ENCODE peak calls at places on chromosomes 13 and 19, in six cellular contexts. One of them, this sample, is unnamed.

GRCh38 chr13:94999871-95000270 is 287.5 kb upstream of the SOX21 start:
- DNase-seq in sigmoid colon: no peak
- DNase-seq in tibial nerve: no peak
- DNase-seq in stomach: no peak
- DNase-seq in A549: no peak
- DNase-seq in GM12878: no peak
- DNase-seq in this sample: no peak

GRCh38 chr19:1864480-1865171 is 1.2 kb upstream of the KLF16 start:
- DNase-seq in sigmoid colon: peak; percentile 84
- DNase-seq in tibial nerve: no peak
- DNase-seq in stomach: peak; percentile 73
- DNase-seq in A549: no peak
- DNase-seq in GM12878: no peak
- DNase-seq in this sample: peak; percentile 70

GRCh38 chr13:49020328-49020727 is 44.6 kb downstream of the FNDC3A start:
- DNase-seq in sigmoid colon: no peak
- DNase-seq in tibial nerve: no peak
- DNase-seq in stomach: no peak
- DNase-seq in A549: no peak
- DNase-seq in GM12878: no peak
- DNase-seq in this sample: no peak

GRCh38 chr19:11092181-11092538 is 2.9 kb downstream of the LDLR start:
- DNase-seq in sigmoid colon: no peak
- DNase-seq in tibial nerve: no peak
- DNase-seq in stomach: no peak
- DNase-seq in A549: peak; percentile 43
- DNase-seq in GM12878: no peak
- DNase-seq in this sample: no peak

GRCh38 chr13:32427852-32428580 is at the start of gene N4BP2L1:
- DNase-seq in sigmoid colon: peak; percentile 87
- DNase-seq in tibial nerve: peak; percentile 80
- DNase-seq in stomach: peak; percentile 71
- DNase-seq in A549: peak; percentile 13
- DNase-seq in GM12878: peak; percentile 87
- DNase-seq in this sample: peak; percentile 88

GRCh38 chr13:97944396-97945029 is 9.0 kb upstream of the IPO5 start:
- DNase-seq in sigmoid colon: no peak
- DNase-seq in tibial nerve: no peak
- DNase-seq in stomach: no peak
- DNase-seq in A549: no peak
- DNase-seq in GM12878: no peak
- DNase-seq in this sample: no peak

GRCh38 chr13:110507678-110508381 is 53.7 kb downstream of the RAB20 start:
- DNase-seq in sigmoid colon: no peak
- DNase-seq in tibial nerve: no peak
- DNase-seq in stomach: peak; percentile 91
- DNase-seq in A549: peak; percentile 16
- DNase-seq in GM12878: no peak
- DNase-seq in this sample: no peak

GRCh38 chr19:3725640-3726310 is 17.6 kb downstream of the TJP3 start:
- DNase-seq in sigmoid colon: no peak
- DNase-seq in tibial nerve: no peak
- DNase-seq in stomach: peak; percentile 95
- DNase-seq in A549: no peak
- DNase-seq in GM12878: no peak
- DNase-seq in this sample: no peak

GRCh38 chr19:6396305-6396704 is 3.3 kb upstream of the GTF2F1 start:
- DNase-seq in sigmoid colon: no peak
- DNase-seq in tibial nerve: no peak
- DNase-seq in stomach: no peak
- DNase-seq in A549: no peak
- DNase-seq in GM12878: no peak
- DNase-seq in this sample: no peak

GRCh38 chr13:109383683-109384082 is 402.7 kb downstream of the IRS2 start:
- DNase-seq in sigmoid colon: no peak
- DNase-seq in tibial nerve: no peak
- DNase-seq in stomach: no peak
- DNase-seq in A549: no peak
- DNase-seq in GM12878: no peak
- DNase-seq in this sample: no peak

GRCh38 chr13:19860884-19861655 is 2.4 kb downstream of the ZMYM5 start:
- DNase-seq in sigmoid colon: no peak
- DNase-seq in tibial nerve: no peak
- DNase-seq in stomach: no peak
- DNase-seq in A549: no peak
- DNase-seq in GM12878: no peak
- DNase-seq in this sample: no peak

GRCh38 chr19:8342684-8343482 is at the start of gene KANK3:
- DNase-seq in sigmoid colon: peak; percentile 95
- DNase-seq in tibial nerve: peak; percentile 85
- DNase-seq in stomach: peak; percentile 98
- DNase-seq in A549: peak; percentile 94
- DNase-seq in GM12878: peak; percentile 55
- DNase-seq in this sample: peak; percentile 70

GRCh38 chr13:100124265-100124664 is 35.4 kb downstream of the PCCA start:
- DNase-seq in sigmoid colon: no peak
- DNase-seq in tibial nerve: no peak
- DNase-seq in stomach: no peak
- DNase-seq in A549: no peak
- DNase-seq in GM12878: no peak
- DNase-seq in this sample: no peak

GRCh38 chr19:6916952-6917351 is 29.6 kb downstream of the ADGRE1 start:
- DNase-seq in sigmoid colon: no peak
- DNase-seq in tibial nerve: no peak
- DNase-seq in stomach: no peak
- DNase-seq in A549: no peak
- DNase-seq in GM12878: no peak
- DNase-seq in this sample: no peak

GRCh38 chr13:46683879-46684278 is 113.1 kb downstream of the ESD start:
- DNase-seq in sigmoid colon: no peak
- DNase-seq in tibial nerve: no peak
- DNase-seq in stomach: no peak
- DNase-seq in A549: no peak
- DNase-seq in GM12878: no peak
- DNase-seq in this sample: no peak

GRCh38 chr13:59834801-59835200 is 328.9 kb downstream of the DIAPH3 start:
- DNase-seq in sigmoid colon: no peak
- DNase-seq in tibial nerve: no peak
- DNase-seq in stomach: no peak
- DNase-seq in A549: no peak
- DNase-seq in GM12878: no peak
- DNase-seq in this sample: no peak

GRCh38 chr19:17001603-17002183 is 24.9 kb downstream of the CPAMD8 start:
- DNase-seq in sigmoid colon: no peak
- DNase-seq in tibial nerve: no peak
- DNase-seq in stomach: no peak
- DNase-seq in A549: no peak
- DNase-seq in GM12878: no peak
- DNase-seq in this sample: no peak

GRCh38 chr13:20336761-20337160 is 104.6 kb upstream of the GJB6 start:
- DNase-seq in sigmoid colon: no peak
- DNase-seq in tibial nerve: no peak
- DNase-seq in stomach: no peak
- DNase-seq in A549: no peak
- DNase-seq in GM12878: no peak
- DNase-seq in this sample: no peak

GRCh38 chr13:109785892-109786450 is 412 bp downstream of the IRS2 start:
- DNase-seq in sigmoid colon: no peak
- DNase-seq in tibial nerve: no peak
- DNase-seq in stomach: no peak
- DNase-seq in A549: no peak
- DNase-seq in GM12878: no peak
- DNase-seq in this sample: no peak

GRCh38 chr19:15443325-15443724 is 6.4 kb downstream of the WIZ start:
- DNase-seq in sigmoid colon: no peak
- DNase-seq in tibial nerve: no peak
- DNase-seq in stomach: no peak
- DNase-seq in A549: no peak
- DNase-seq in GM12878: no peak
- DNase-seq in this sample: no peak

GRCh38 chr19:41708481-41708880 is at the start of gene CEACAM5:
- DNase-seq in sigmoid colon: no peak
- DNase-seq in tibial nerve: no peak
- DNase-seq in stomach: no peak
- DNase-seq in A549: no peak
- DNase-seq in GM12878: no peak
- DNase-seq in this sample: no peak

GRCh38 chr19:57759096-57759495 is 10.4 kb upstream of the ZNF586 start:
- DNase-seq in sigmoid colon: no peak
- DNase-seq in tibial nerve: no peak
- DNase-seq in stomach: no peak
- DNase-seq in A549: no peak
- DNase-seq in GM12878: no peak
- DNase-seq in this sample: no peak

GRCh38 chr19:57754091-57754673 is 7.6 kb downstream of the ZNF776 start:
- DNase-seq in sigmoid colon: no peak
- DNase-seq in tibial nerve: no peak
- DNase-seq in stomach: no peak
- DNase-seq in A549: no peak
- DNase-seq in GM12878: no peak
- DNase-seq in this sample: no peak

GRCh38 chr19:57757941-57758340 is 11.3 kb downstream of the ZNF776 start:
- DNase-seq in sigmoid colon: no peak
- DNase-seq in tibial nerve: no peak
- DNase-seq in stomach: no peak
- DNase-seq in A549: no peak
- DNase-seq in GM12878: no peak
- DNase-seq in this sample: no peak

DNA sequence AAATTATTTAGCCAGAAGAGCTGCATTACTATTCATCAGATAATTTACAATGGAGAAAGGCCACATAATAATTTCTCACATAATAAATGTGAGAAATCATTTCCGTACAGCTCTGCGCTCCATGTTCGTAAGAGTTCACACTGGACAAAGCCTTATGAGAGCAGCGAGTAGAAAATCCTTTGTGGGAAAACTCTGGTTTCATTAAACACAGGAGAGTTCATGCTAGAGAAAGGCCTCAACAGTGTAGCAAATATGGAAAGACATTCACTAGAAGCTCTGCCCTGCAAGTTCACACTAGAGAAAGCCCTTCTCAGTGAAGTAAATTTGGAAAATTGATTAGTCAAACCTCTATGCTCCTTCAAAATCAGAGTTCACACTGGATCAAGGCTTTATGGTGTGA is 8.4 kb downstream of the ZNF776 start:
- DNase-seq in sigmoid colon: no peak
- DNase-seq in tibial nerve: no peak
- DNase-seq in stomach: no peak
- DNase-seq in A549: no peak
- DNase-seq in GM12878: no peak
- DNase-seq in this sample: no peak
- H3K9me3 ChIP-seq in sigmoid colon: peaks cover 20% of the 10 kb centered on the region
- H3K9me3 ChIP-seq in tibial nerve: peaks cover 78% of the 10 kb centered on the region
- H3K9me3 ChIP-seq in stomach: peaks cover 100% of the 10 kb centered on the region
- H3K9me3 ChIP-seq in A549: peaks cover 100% of the 10 kb centered on the region
- H3K9me3 ChIP-seq in GM12878: peaks cover 48% of the 10 kb centered on the region
- H3K9me3 ChIP-seq in this sample: peaks cover 26% of the 10 kb centered on the region

GRCh38 chr19:19098084-19098702 is 34.4 kb downstream of the SLC25A42 start:
- DNase-seq in sigmoid colon: no peak
- DNase-seq in tibial nerve: no peak
- DNase-seq in stomach: no peak
- DNase-seq in A549: no peak
- DNase-seq in GM12878: no peak
- DNase-seq in this sample: no peak

GRCh38 chr19:19101540-19101939 is 36.7 kb downstream of the TMEM161A start:
- DNase-seq in sigmoid colon: no peak
- DNase-seq in tibial nerve: no peak
- DNase-seq in stomach: no peak
- DNase-seq in A549: no peak
- DNase-seq in GM12878: no peak
- DNase-seq in this sample: no peak

GRCh38 chr19:19095691-19096090 is 31.9 kb downstream of the SLC25A42 start:
- DNase-seq in sigmoid colon: no peak
- DNase-seq in tibial nerve: no peak
- DNase-seq in stomach: no peak
- DNase-seq in A549: no peak
- DNase-seq in GM12878: no peak
- DNase-seq in this sample: no peak

GRCh38 chr19:19096641-19097627 is 33.1 kb downstream of the SLC25A42 start:
- DNase-seq in sigmoid colon: no peak
- DNase-seq in tibial nerve: no peak
- DNase-seq in stomach: no peak
- DNase-seq in A549: no peak
- DNase-seq in GM12878: no peak
- DNase-seq in this sample: no peak

DNA sequence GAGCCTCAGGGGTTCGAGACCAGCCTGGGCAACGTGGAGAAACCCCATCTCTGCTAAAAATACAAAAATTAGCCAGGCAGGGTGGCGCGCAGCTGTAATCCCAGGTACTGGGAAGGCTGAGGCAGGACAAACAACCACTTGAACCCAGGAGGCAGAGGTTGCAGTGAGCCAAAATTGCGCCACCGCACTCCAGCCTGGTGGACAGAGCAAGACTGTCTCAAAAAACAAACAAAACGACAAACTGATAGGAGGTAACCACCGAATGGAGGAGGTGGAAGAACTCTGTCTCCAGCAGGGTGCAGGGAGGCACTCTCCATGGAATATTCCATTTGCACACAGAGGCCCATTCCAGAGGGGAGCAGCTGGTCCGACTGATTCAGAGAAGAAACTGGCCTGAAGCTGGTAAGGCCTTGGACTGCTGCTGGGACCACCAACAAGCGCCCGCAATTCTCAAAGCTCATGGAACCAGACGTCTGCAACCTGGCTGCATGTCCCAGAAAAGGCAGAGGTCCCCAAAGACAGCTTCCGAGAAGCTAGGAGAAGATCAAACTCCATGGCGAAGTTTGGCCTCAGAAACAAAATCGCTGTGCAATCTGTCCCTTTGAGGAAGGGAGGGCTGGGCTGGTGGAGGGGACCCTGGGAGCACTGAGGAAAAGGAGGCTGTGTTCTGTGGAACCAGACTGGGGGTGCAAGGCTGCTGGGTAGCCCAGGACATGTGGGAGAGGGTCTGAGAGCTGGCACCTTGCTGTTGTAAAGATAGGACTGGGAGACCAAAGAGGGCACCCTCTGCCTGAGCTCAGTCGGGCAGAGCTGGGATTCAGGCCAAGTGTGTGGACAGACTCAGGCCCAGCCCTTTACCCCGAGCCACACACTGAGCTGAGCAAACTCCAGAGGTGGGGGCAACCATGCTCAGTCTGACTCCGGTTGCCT is 35.2 kb downstream of the SLC25A42 start:
- DNase-seq in sigmoid colon: no peak
- DNase-seq in tibial nerve: no peak
- DNase-seq in stomach: no peak
- DNase-seq in A549: no peak
- DNase-seq in GM12878: no peak
- DNase-seq in this sample: no peak
- TF ChIP-seq EP300 in sigmoid colon: no peak
- TF ChIP-seq EP300 in tibial nerve: no peak
- TF ChIP-seq EP300 in stomach: no peak
- TF ChIP-seq EP300 in A549: no peak
- TF ChIP-seq EP300 in GM12878: no peak
- TF ChIP-seq EP300 in this sample: no peak

GRCh38 chr19:22118132-22118531 is 65.8 kb downstream of the ZNF257 start:
- DNase-seq in sigmoid colon: no peak
- DNase-seq in tibial nerve: no peak
- DNase-seq in stomach: no peak
- DNase-seq in A549: no peak
- DNase-seq in GM12878: no peak
- DNase-seq in this sample: no peak
- H3K9me3 ChIP-seq in sigmoid colon: no peaks in the 10 kb centered on the region
- H3K9me3 ChIP-seq in tibial nerve: no peaks in the 10 kb centered on the region
- H3K9me3 ChIP-seq in stomach: peaks cover 92% of the 10 kb centered on the region
- H3K9me3 ChIP-seq in A549: peaks cover 52% of the 10 kb centered on the region
- H3K9me3 ChIP-seq in GM12878: no peaks in the 10 kb centered on the region
- H3K9me3 ChIP-seq in this sample: no peaks in the 10 kb centered on the region

GRCh38 chr19:29171525-29171924 is 41.4 kb downstream of the UQCRFS1 start:
- DNase-seq in sigmoid colon: no peak
- DNase-seq in tibial nerve: no peak
- DNase-seq in stomach: no peak
- DNase-seq in A549: no peak
- DNase-seq in GM12878: no peak
- DNase-seq in this sample: no peak
- TF ChIP-seq EP300 in sigmoid colon: no peak
- TF ChIP-seq EP300 in tibial nerve: no peak
- TF ChIP-seq EP300 in stomach: no peak
- TF ChIP-seq EP300 in A549: no peak
- TF ChIP-seq EP300 in GM12878: no peak
- TF ChIP-seq EP300 in this sample: no peak